ENCODE peak calls at places on chromosomes 13 and 19, in six cellular contexts. One of them, this sample, is unnamed.

GRCh38 chr19:10499550-10500246 is 3.5 kb downstream of the KEAP1 start:
- DNase-seq in gastrocnemius medialis: no peak
- DNase-seq in HFF-Myc: no peak
- DNase-seq in activated CD4-positive, alpha-beta T cell treated with anti-CD3 and anti-CD28 coated beads, Interleukin-2, amount 10 ng/mL, durations not matched to agents 7 days and 5 days: no peak
- DNase-seq in stimulated activated CD4-positive, alpha-beta T cell treated with anti-CD3 and anti-CD28 coated beads, Interleukin-1b, Interleukin-23, amount 100 ng/mL, for 24 hours: no peak
- DNase-seq in hippocampal formation: no peak
- DNase-seq in this sample: no peak

GRCh38 chr13:41352935-41353801 is 42.1 kb downstream of the NAA16 start:
- DNase-seq in HFF-Myc: no peak
- DNase-seq in activated CD4-positive, alpha-beta T cell treated with anti-CD3 and anti-CD28 coated beads, Interleukin-2, amount 10 ng/mL, durations not matched to agents 7 days and 5 days: peak; percentile 69
- DNase-seq in stimulated activated CD4-positive, alpha-beta T cell treated with anti-CD3 and anti-CD28 coated beads, Interleukin-1b, Interleukin-23, amount 100 ng/mL, for 24 hours: peak; percentile 16
- DNase-seq in gastrocnemius medialis: no peak
- DNase-seq in hippocampal formation: no peak
- DNase-seq in this sample: no peak

GRCh38 chr19:7783991-7784421 is 21.0 kb downstream of the CLEC4M start:
- DNase-seq in stimulated activated CD4-positive, alpha-beta T cell treated with anti-CD3 and anti-CD28 coated beads, Interleukin-1b, Interleukin-23, amount 100 ng/mL, for 24 hours: no peak
- DNase-seq in activated CD4-positive, alpha-beta T cell treated with anti-CD3 and anti-CD28 coated beads, Interleukin-2, amount 10 ng/mL, durations not matched to agents 7 days and 5 days: no peak
- DNase-seq in HFF-Myc: no peak
- DNase-seq in gastrocnemius medialis: no peak
- DNase-seq in hippocampal formation: no peak
- DNase-seq in this sample: peak; percentile 30

GRCh38 chr19:3115916-3116602 is 19.8 kb upstream of the GNA15 start:
- DNase-seq in hippocampal formation: no peak
- DNase-seq in activated CD4-positive, alpha-beta T cell treated with anti-CD3 and anti-CD28 coated beads, Interleukin-2, amount 10 ng/mL, durations not matched to agents 7 days and 5 days: no peak
- DNase-seq in gastrocnemius medialis: no peak
- DNase-seq in HFF-Myc: no peak
- DNase-seq in stimulated activated CD4-positive, alpha-beta T cell treated with anti-CD3 and anti-CD28 coated beads, Interleukin-1b, Interleukin-23, amount 100 ng/mL, for 24 hours: no peak
- DNase-seq in this sample: no peak

GRCh38 chr13:110559429-110559943 is 2.0 kb downstream of the RAB20 start:
- DNase-seq in stimulated activated CD4-positive, alpha-beta T cell treated with anti-CD3 and anti-CD28 coated beads, Interleukin-1b, Interleukin-23, amount 100 ng/mL, for 24 hours: no peak
- DNase-seq in gastrocnemius medialis: no peak
- DNase-seq in hippocampal formation: peak; percentile 32
- DNase-seq in HFF-Myc: no peak
- DNase-seq in activated CD4-positive, alpha-beta T cell treated with anti-CD3 and anti-CD28 coated beads, Interleukin-2, amount 10 ng/mL, durations not matched to agents 7 days and 5 days: no peak
- DNase-seq in this sample: peak; percentile 80

GRCh38 chr13:100941377-100941776 is 266.8 kb upstream of the TMTC4 start:
- DNase-seq in gastrocnemius medialis: no peak
- DNase-seq in activated CD4-positive, alpha-beta T cell treated with anti-CD3 and anti-CD28 coated beads, Interleukin-2, amount 10 ng/mL, durations not matched to agents 7 days and 5 days: no peak
- DNase-seq in HFF-Myc: no peak
- DNase-seq in hippocampal formation: no peak
- DNase-seq in stimulated activated CD4-positive, alpha-beta T cell treated with anti-CD3 and anti-CD28 coated beads, Interleukin-1b, Interleukin-23, amount 100 ng/mL, for 24 hours: no peak
- DNase-seq in this sample: no peak

GRCh38 chr13:67726979-67727378 is 496.8 kb upstream of the PCDH9 start:
- DNase-seq in hippocampal formation: no peak
- DNase-seq in activated CD4-positive, alpha-beta T cell treated with anti-CD3 and anti-CD28 coated beads, Interleukin-2, amount 10 ng/mL, durations not matched to agents 7 days and 5 days: no peak
- DNase-seq in stimulated activated CD4-positive, alpha-beta T cell treated with anti-CD3 and anti-CD28 coated beads, Interleukin-1b, Interleukin-23, amount 100 ng/mL, for 24 hours: no peak
- DNase-seq in gastrocnemius medialis: no peak
- DNase-seq in HFF-Myc: no peak
- DNase-seq in this sample: no peak

GRCh38 chr13:21924958-21925357 is 254.1 kb downstream of the FGF9 start:
- DNase-seq in activated CD4-positive, alpha-beta T cell treated with anti-CD3 and anti-CD28 coated beads, Interleukin-2, amount 10 ng/mL, durations not matched to agents 7 days and 5 days: no peak
- DNase-seq in hippocampal formation: no peak
- DNase-seq in gastrocnemius medialis: no peak
- DNase-seq in stimulated activated CD4-positive, alpha-beta T cell treated with anti-CD3 and anti-CD28 coated beads, Interleukin-1b, Interleukin-23, amount 100 ng/mL, for 24 hours: no peak
- DNase-seq in HFF-Myc: no peak
- DNase-seq in this sample: no peak

GRCh38 chr19:49335071-49335783 is at the start of gene CD37:
- DNase-seq in stimulated activated CD4-positive, alpha-beta T cell treated with anti-CD3 and anti-CD28 coated beads, Interleukin-1b, Interleukin-23, amount 100 ng/mL, for 24 hours: no peak
- DNase-seq in hippocampal formation: no peak
- DNase-seq in gastrocnemius medialis: no peak
- DNase-seq in HFF-Myc: no peak
- DNase-seq in activated CD4-positive, alpha-beta T cell treated with anti-CD3 and anti-CD28 coated beads, Interleukin-2, amount 10 ng/mL, durations not matched to agents 7 days and 5 days: peak; percentile 69
- DNase-seq in this sample: no peak

GRCh38 chr13:74683411-74683810 is 549.2 kb upstream of the KLF12 start:
- DNase-seq in hippocampal formation: no peak
- DNase-seq in HFF-Myc: no peak
- DNase-seq in gastrocnemius medialis: no peak
- DNase-seq in stimulated activated CD4-positive, alpha-beta T cell treated with anti-CD3 and anti-CD28 coated beads, Interleukin-1b, Interleukin-23, amount 100 ng/mL, for 24 hours: no peak
- DNase-seq in activated CD4-positive, alpha-beta T cell treated with anti-CD3 and anti-CD28 coated beads, Interleukin-2, amount 10 ng/mL, durations not matched to agents 7 days and 5 days: no peak
- DNase-seq in this sample: no peak

GRCh38 chr13:51317262-51317661 is 22.2 kb upstream of the SERPINE3 start:
- DNase-seq in stimulated activated CD4-positive, alpha-beta T cell treated with anti-CD3 and anti-CD28 coated beads, Interleukin-1b, Interleukin-23, amount 100 ng/mL, for 24 hours: no peak
- DNase-seq in hippocampal formation: no peak
- DNase-seq in HFF-Myc: no peak
- DNase-seq in activated CD4-positive, alpha-beta T cell treated with anti-CD3 and anti-CD28 coated beads, Interleukin-2, amount 10 ng/mL, durations not matched to agents 7 days and 5 days: no peak
- DNase-seq in gastrocnemius medialis: no peak
- DNase-seq in this sample: no peak

GRCh38 chr13:52739468-52740071 is at the start of gene CNMD:
- DNase-seq in gastrocnemius medialis: no peak
- DNase-seq in HFF-Myc: no peak
- DNase-seq in stimulated activated CD4-positive, alpha-beta T cell treated with anti-CD3 and anti-CD28 coated beads, Interleukin-1b, Interleukin-23, amount 100 ng/mL, for 24 hours: no peak
- DNase-seq in activated CD4-positive, alpha-beta T cell treated with anti-CD3 and anti-CD28 coated beads, Interleukin-2, amount 10 ng/mL, durations not matched to agents 7 days and 5 days: no peak
- DNase-seq in hippocampal formation: no peak
- DNase-seq in this sample: no peak

This sample was measured in tibial artery.